ENCODE peak calls at places on chromosomes 12 and 14, in ten cellular contexts. J is neural progenitor cell, G is OCI-LY7, U is RWPE2, F is mammary epithelial cell, A is right atrium auricular region, K is fibroblast of lung, R is HCT116, C is endodermal cell, S is cardiac muscle cell. X is an unnamed sample.
A peak's percentile ranks its signal among the peaks of the same experiment; 100 is the strongest.

GRCh38 chr14:51950007-51950406 is 39.3 kb upstream of the RTRAF start:
- DNase-seq in C (no peak), S (no peak), J (no peak), F (no peak), A (no peak), G (no peak), R (no peak), K (no peak), U (no peak), X (no peak)

GRCh38 chr12:56385873-56386272 is 23.2 kb upstream of the APOF start:
- DNase-seq in U (no peak), F (peak; percentile 47), J (no peak), C (no peak), R (peak; percentile 3), G (no peak), S (peak; percentile 6), K (no peak), A (no peak), X (no peak)

GRCh38 chr12:105843989-105844768 is 294.6 kb downstream of the NUAK1 start:
- DNase-seq in A (no peak), J (no peak), K (peak; percentile 17), F (no peak), G (no peak), R (no peak), S (peak; percentile 11), C (no peak), U (no peak), X (no peak)

GRCh38 chr12:123761841-123762714 is at the start of gene DNAH10:
- DNase-seq in C (peak; percentile 98), K (peak; percentile 22), A (no peak), G (peak; percentile 10), J (peak; percentile 92), R (no peak), F (no peak), S (peak; percentile 29), U (no peak), X (no peak)

GRCh38 chr12:101045486-101046474 is 164.3 kb downstream of the SLC5A8 start:
- DNase-seq in G (no peak), A (no peak), S (peak; percentile 75), F (peak; percentile 15), J (no peak), K (peak; percentile 62), R (no peak), U (no peak), C (no peak), X (no peak)

GRCh38 chr12:57230381-57231155 is 1.1 kb downstream of the SHMT2 start:
- DNase-seq in F (no peak), G (no peak), S (no peak), A (no peak), R (no peak), J (no peak), C (no peak), U (peak; percentile 42), K (no peak), X (no peak)

GRCh38 chr12:122813310-122813713 is 21.9 kb upstream of the HIP1R start:
- DNase-seq in R (no peak), G (peak; percentile 49), K (no peak), C (no peak), S (no peak), A (no peak), F (no peak), U (no peak), J (no peak), X (no peak)

GRCh38 chr14:105350450-105351244 is 36.1 kb downstream of the PACS2 start:
- DNase-seq in S (no peak), G (no peak), F (no peak), U (peak; percentile 78), A (no peak), J (no peak), K (no peak), R (no peak), C (no peak), X (no peak)

GRCh38 chr14:30698463-30698862 is 76.3 kb downstream of the SCFD1 start:
- DNase-seq in J (no peak), R (no peak), C (no peak), K (no peak), A (no peak), G (no peak), F (no peak), U (no peak), S (no peak), X (no peak)

GRCh38 chr12:46659032-46659703 is 166.6 kb downstream of the SLC38A4 start:
- DNase-seq in U (no peak), G (no peak), R (no peak), K (peak; percentile 11), C (no peak), S (peak; percentile 45), J (peak; percentile 61), F (no peak), A (no peak), X (no peak)

GRCh38 chr12:110122929-110123328 is 1.2 kb upstream of the IFT81 start:
- DNase-seq in S (no peak), J (no peak), R (no peak), C (no peak), K (no peak), G (no peak), A (no peak), U (no peak), F (no peak), X (no peak)

GRCh38 chr14:105117257-105117646 is 51.3 kb downstream of the JAG2 start:
- DNase-seq in F (no peak), U (no peak), S (no peak), J (no peak), K (no peak), A (no peak), C (no peak), G (no peak), R (no peak), X (no peak)

GRCh38 chr14:68785817-68786490 is 6.9 kb downstream of the ZFP36L1 start:
- DNase-seq in J (no peak), U (peak; percentile 90), G (no peak), S (peak; percentile 68), R (no peak), A (peak; percentile 63), C (peak; percentile 53), K (peak; percentile 75), F (peak; percentile 82), X (peak; percentile 99)

GRCh38 chr14:101002738-101003137 is 99.2 kb upstream of the RTL1 start:
- DNase-seq in K (no peak), U (no peak), R (no peak), C (no peak), J (no peak), S (no peak), G (no peak), A (no peak), F (no peak), X (no peak)

GRCh38 chr12:19169222-19169621 is 39.7 kb downstream of the PLEKHA5 start:
- DNase-seq in J (no peak), F (no peak), U (no peak), A (no peak), C (no peak), K (no peak), R (no peak), G (no peak), S (no peak), X (no peak)

GRCh38 chr12:19168634-19169033 is 39.1 kb downstream of the PLEKHA5 start:
- DNase-seq in G (no peak), A (no peak), F (no peak), R (no peak), J (no peak), K (no peak), S (no peak), C (no peak), U (no peak), X (no peak)

GRCh38 chr12:19167708-19168107 is 38.2 kb downstream of the PLEKHA5 start:
- DNase-seq in C (no peak), R (no peak), G (no peak), J (no peak), U (no peak), A (no peak), F (no peak), S (no peak), K (no peak), X (no peak)

GRCh38 chr12:19166956-19167355 is 37.4 kb downstream of the PLEKHA5 start:
- DNase-seq in U (no peak), G (no peak), C (no peak), J (no peak), R (no peak), F (no peak), A (no peak), K (no peak), S (no peak), X (no peak)

DNA sequence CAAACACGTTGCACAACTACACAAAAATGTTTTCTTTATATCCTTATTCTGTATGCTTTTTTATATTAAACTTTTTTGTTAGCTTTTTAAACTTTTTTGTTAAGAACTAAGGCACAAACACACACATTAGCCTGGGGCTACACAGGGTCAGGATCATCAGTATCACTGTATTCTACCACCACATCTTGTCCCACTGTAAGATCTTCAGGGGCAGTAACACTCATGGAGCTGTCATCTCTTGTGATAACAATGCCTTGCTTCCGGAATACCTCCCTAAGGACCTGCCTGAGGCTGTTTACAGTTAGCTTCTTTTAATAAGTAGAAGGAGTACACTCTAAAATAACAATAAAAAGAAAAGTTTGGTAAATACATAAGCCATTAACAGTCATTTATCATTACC is 42.2 kb downstream of the PLEKHA5 start:
- DNase-seq in U (no peak), R (no peak), K (no peak), J (no peak), F (peak; percentile 12), G (no peak), S (no peak), C (no peak), A (no peak), X (no peak)
- H3K4me1 ChIP-seq in U (no peaks in the 10 kb centered on the region), R (no peaks in the 10 kb centered on the region), K (no peaks in the 10 kb centered on the region), J (peaks cover 24% of the 10 kb centered on the region), F (no peaks in the 10 kb centered on the region), G (no peaks in the 10 kb centered on the region), S (peaks cover 49% of the 10 kb centered on the region), C (peaks cover 7% of the 10 kb centered on the region), A (peaks cover 10% of the 10 kb centered on the region), X (no peaks in the 10 kb centered on the region)

GRCh38 chr14:97180304-97181200 is 383.4 kb downstream of the VRK1 start:
- DNase-seq in S (peak; percentile 1), A (no peak), K (peak; percentile 82), C (peak; percentile 52), U (peak; percentile 81), G (no peak), R (peak; percentile 88), J (no peak), F (no peak), X (peak; percentile 28)
- TF ChIP-seq CTCF in S (no peak), A (no peak), K (no peak), C (no peak), U (peak; percentile 63), G (no peak), R (peak; percentile 62), J (no peak), F (no peak), X (peak; percentile 65)

GRCh38 chr12:68900241-68900640 is 32.7 kb downstream of the CPM start:
- DNase-seq in R (no peak), C (no peak), J (no peak), G (no peak), S (no peak), A (no peak), U (no peak), K (no peak), F (no peak), X (no peak)
- H3K4me1 ChIP-seq in R (no peaks in the 10 kb centered on the region), C (no peaks in the 10 kb centered on the region), J (no peaks in the 10 kb centered on the region), G (peaks cover 61% of the 10 kb centered on the region), S (no peaks in the 10 kb centered on the region), A (no peaks in the 10 kb centered on the region), U (peaks cover 2% of the 10 kb centered on the region), K (peaks cover 8% of the 10 kb centered on the region), F (no peaks in the 10 kb centered on the region), X (no peaks in the 10 kb centered on the region)

GRCh38 chr14:29089849-29090248 is 323.3 kb downstream of the FOXG1 start:
- DNase-seq in J (no peak), R (no peak), K (no peak), A (no peak), F (no peak), S (no peak), G (no peak), U (no peak), C (no peak), X (no peak)

GRCh38 chr14:29085546-29085945 is 319.0 kb downstream of the FOXG1 start:
- DNase-seq in R (no peak), U (no peak), G (no peak), C (peak; percentile 47), A (no peak), K (no peak), F (no peak), J (peak; percentile 49), S (peak; percentile 14), X (peak; percentile 2)
- TF ChIP-seq CTCF in R (no peak), U (peak; percentile 39), G (no peak), C (peak; percentile 76), A (no peak), K (peak; percentile 42), F (no peak), J (peak; percentile 44), S (peak; percentile 47), X (peak; percentile 21)

X was measured in foreskin keratinocyte.